ENCODE peak calls at places on chromosomes 2 and 18, in ten cellular contexts. L is A673; O is IMR-90; A is stimulated activated CD8-positive, alpha-beta memory T cell treated with anti-CD3 and anti-CD28 coated beads, Interleukin-4, amount 100 ng/mL, for 1 hour; X is mesothelial cell of epicardium; M is NCI-H748 treated with DMSO at 0.1 percent for 48 hours; E is HFFc6; V is activated CD4-positive, alpha-beta T cell treated with anti-CD3 and anti-CD28 coated beads for 24 hours; N is NCI-H2107; F is progenitor cell of endocrine pancreas. Y is an unnamed sample.

GRCh38 chr18:77554061-77554460 is 304.4 kb downstream of the GALR1 start:
- DNase-seq in X (no peak), N (no peak), V (no peak), O (no peak), E (no peak), F (no peak), A (no peak), M (no peak), L (no peak), Y (no peak)

GRCh38 chr2:226754821-226755536 is 44.6 kb downstream of the IRS1 start:
- DNase-seq in N (no peak), E (no peak), X (no peak), F (no peak), L (no peak), O (peak; percentile 91), A (no peak), V (no peak), M (no peak), Y (no peak)

GRCh38 chr2:1649103-1649870 is 95.0 kb downstream of the PXDN start:
- DNase-seq in A (no peak), E (no peak), V (no peak), M (no peak), L (no peak), O (no peak), X (no peak), N (no peak), F (no peak), Y (no peak)

GRCh38 chr18:67425724-67426123 is 90.8 kb downstream of the DSEL start:
- DNase-seq in V (no peak), F (no peak), E (peak; percentile 99), X (no peak), O (peak; percentile 98), M (no peak), L (no peak), N (no peak), A (no peak), Y (peak; percentile 98)

GRCh38 chr2:144890828-144891227 is 370.9 kb upstream of the ZEB2 start:
- DNase-seq in E (peak; percentile 36), V (no peak), O (peak; percentile 35), L (peak; percentile 91), X (no peak), M (peak; percentile 19), A (no peak), F (no peak), N (no peak), Y (peak; percentile 51)

GRCh38 chr18:34661464-34662087 is 48.5 kb upstream of the DTNA start:
- DNase-seq in X (no peak), A (no peak), L (peak; percentile 72), F (no peak), N (peak; percentile 13), V (no peak), M (peak; percentile 62), E (peak; percentile 48), O (peak; percentile 51), Y (peak; percentile 46)

GRCh38 chr2:97764559-97765263 is 51.3 kb downstream of the ZAP70 start:
- DNase-seq in V (no peak), L (no peak), F (no peak), O (no peak), N (peak; percentile 65), M (no peak), E (no peak), A (no peak), X (no peak), Y (no peak)

GRCh38 chr2:161651547-161651946 is 27.3 kb downstream of the SLC4A10 start:
- DNase-seq in A (no peak), N (no peak), M (no peak), X (no peak), V (no peak), E (no peak), L (no peak), O (no peak), F (no peak), Y (no peak)

GRCh38 chr2:30628341-30628740 is 178.9 kb downstream of the CAPN13 start:
- DNase-seq in M (no peak), X (no peak), E (no peak), V (no peak), O (peak; percentile 31), A (no peak), N (no peak), L (no peak), F (no peak), Y (no peak)

GRCh38 chr2:18149660-18150246 is 271.3 kb downstream of the KCNS3 start:
- DNase-seq in N (peak; percentile 3), F (no peak), O (peak; percentile 63), X (no peak), L (peak; percentile 77), M (peak; percentile 42), A (no peak), V (no peak), E (peak; percentile 49), Y (no peak)

GRCh38 chr2:46444732-46445131 is 34.6 kb upstream of the TMEM247 start:
- DNase-seq in A (no peak), M (no peak), V (no peak), X (no peak), N (no peak), O (no peak), L (no peak), E (no peak), F (no peak), Y (no peak)

GRCh38 chr2:150156415-150156814 is 331.1 kb downstream of the RND3 start:
- DNase-seq in E (no peak), O (no peak), N (no peak), F (no peak), M (no peak), V (no peak), X (no peak), L (no peak), A (no peak), Y (no peak)

GRCh38 chr2:187313831-187314230 is 134.2 kb downstream of the CALCRL start:
- DNase-seq in L (no peak), E (no peak), F (no peak), N (no peak), M (no peak), V (no peak), O (no peak), A (no peak), X (no peak), Y (no peak)

GRCh38 chr18:52950153-52950552 is 610.2 kb downstream of the DCC start:
- DNase-seq in L (peak; percentile 25), O (no peak), F (no peak), V (no peak), A (no peak), E (no peak), N (no peak), M (no peak), X (no peak), Y (no peak)

GRCh38 chr2:129347486-129348217 is 631.8 kb upstream of the RAB6C start:
- DNase-seq in O (no peak), A (no peak), F (no peak), V (no peak), L (no peak), X (no peak), M (no peak), E (no peak), N (no peak), Y (no peak)

GRCh38 chr2:37156857-37157714 is at the start of gene EIF2AK2:
- DNase-seq in A (peak; percentile 50), E (peak; percentile 84), N (peak; percentile 72), O (peak; percentile 76), M (peak; percentile 62), V (peak; percentile 35), L (peak; percentile 91), X (peak; percentile 68), F (peak; percentile 65), Y (peak; percentile 82)

GRCh38 chr2:10918661-10919414 is 7.1 kb downstream of the KCNF1 start:
- DNase-seq in N (no peak), V (no peak), M (no peak), L (no peak), F (no peak), O (peak; percentile 60), A (no peak), X (no peak), E (no peak), Y (no peak)

GRCh38 chr2:173884403-173884802 is 80.8 kb downstream of the SP3 start:
- DNase-seq in V (no peak), F (no peak), N (no peak), X (no peak), E (peak; percentile 25), A (no peak), O (peak; percentile 32), M (no peak), L (peak; percentile 39), Y (peak; percentile 25)

GRCh38 chr2:157257312-157258252 is at the start of gene GALNT5:
- DNase-seq in V (no peak), M (peak; percentile 28), O (peak; percentile 74), X (no peak), L (no peak), F (no peak), N (no peak), A (no peak), E (peak; percentile 41), Y (peak; percentile 66)

GRCh38 chr2:192283450-192283849 is 88.7 kb upstream of the TMEFF2 start:
- DNase-seq in X (no peak), O (no peak), M (no peak), V (no peak), N (no peak), F (no peak), L (no peak), A (no peak), E (no peak), Y (no peak)

GRCh38 chr2:63018439-63018838 is 32.2 kb upstream of the OTX1 start:
- DNase-seq in L (no peak), O (no peak), V (no peak), A (no peak), F (no peak), X (no peak), E (no peak), N (no peak), M (no peak), Y (no peak)

GRCh38 chr2:145638675-145639074 is 1118.8 kb upstream of the ZEB2 start:
- DNase-seq in E (no peak), O (no peak), L (peak; percentile 6), X (no peak), N (no peak), F (no peak), M (no peak), V (no peak), A (no peak), Y (no peak)

GRCh38 chr2:10141736-10142639 is 19.4 kb downstream of the RRM2 start:
- DNase-seq in N (no peak), M (no peak), A (no peak), L (no peak), X (no peak), O (no peak), E (no peak), V (no peak), F (no peak), Y (no peak)

GRCh38 chr2:85017436-85018048 is 46.6 kb downstream of the KCMF1 start:
- DNase-seq in L (peak; percentile 75), O (peak; percentile 36), F (no peak), E (peak; percentile 33), N (no peak), M (no peak), V (no peak), A (no peak), X (no peak), Y (no peak)

GRCh38 chr18:25181993-25182392 is 170.0 kb downstream of the ZNF521 start:
- DNase-seq in X (no peak), A (no peak), O (no peak), M (no peak), N (no peak), E (no peak), F (no peak), V (no peak), L (no peak), Y (no peak)

GRCh38 chr18:22268641-22269128 is 99.3 kb downstream of the GATA6 start:
- DNase-seq in E (no peak), N (no peak), M (peak; percentile 30), V (no peak), L (no peak), A (no peak), X (no peak), F (no peak), O (no peak), Y (no peak)

GRCh38 chr2:52342458-52342857 is 1310.5 kb upstream of the NRXN1 start:
- DNase-seq in A (no peak), M (no peak), N (no peak), V (no peak), E (no peak), F (no peak), O (peak; percentile 88), L (no peak), X (no peak), Y (no peak)

GRCh38 chr18:36095936-36096519 is 28.7 kb upstream of the RPRD1A start:
- DNase-seq in A (no peak), L (peak; percentile 65), N (peak; percentile 53), M (peak; percentile 64), F (no peak), X (no peak), V (no peak), O (peak; percentile 85), E (peak; percentile 64), Y (peak; percentile 11)

Y was measured in brain microvascular endothelial cell.